ENCODE peak calls at places on chromosomes 3 and 15, in seven cellular contexts. One of them, this sample, is unnamed.

GRCh38 chr15:81400640-81401236 is 26.7 kb upstream of the TMC3 start:
- DNase-seq in WTC11: no peak
- DNase-seq in brain microvascular endothelial cell: peak; percentile 51
- DNase-seq in heart right ventricle: no peak
- DNase-seq in posterior vena cava: no peak
- DNase-seq in hippocampal formation: no peak
- DNase-seq in hypothalamus: no peak
- DNase-seq in this sample: peak; percentile 23

GRCh38 chr3:69178838-69179739 is 56.7 kb upstream of the LMOD3 start:
- DNase-seq in heart right ventricle: no peak
- DNase-seq in hippocampal formation: no peak
- DNase-seq in hypothalamus: no peak
- DNase-seq in brain microvascular endothelial cell: peak; percentile 3
- DNase-seq in posterior vena cava: no peak
- DNase-seq in WTC11: no peak
- DNase-seq in this sample: no peak

GRCh38 chr3:111864821-111865656 is 6.0 kb downstream of the PHLDB2 start:
- DNase-seq in posterior vena cava: no peak
- DNase-seq in brain microvascular endothelial cell: peak; percentile 94
- DNase-seq in WTC11: no peak
- DNase-seq in hypothalamus: no peak
- DNase-seq in hippocampal formation: no peak
- DNase-seq in heart right ventricle: peak; percentile 60
- DNase-seq in this sample: no peak

GRCh38 chr3:69986419-69986818 is 13.1 kb upstream of the SAMMSON start:
- DNase-seq in brain microvascular endothelial cell: no peak
- DNase-seq in WTC11: no peak
- DNase-seq in hypothalamus: no peak
- DNase-seq in posterior vena cava: no peak
- DNase-seq in hippocampal formation: no peak
- DNase-seq in heart right ventricle: no peak
- DNase-seq in this sample: no peak

GRCh38 chr3:38646630-38647029 is 2.9 kb downstream of the SCN5A start:
- DNase-seq in brain microvascular endothelial cell: no peak
- DNase-seq in posterior vena cava: no peak
- DNase-seq in hippocampal formation: no peak
- DNase-seq in WTC11: no peak
- DNase-seq in heart right ventricle: no peak
- DNase-seq in hypothalamus: no peak
- DNase-seq in this sample: no peak

GRCh38 chr15:62108411-62108810 is 41.6 kb downstream of the C2CD4A start:
- DNase-seq in brain microvascular endothelial cell: no peak
- DNase-seq in WTC11: no peak
- DNase-seq in heart right ventricle: no peak
- DNase-seq in posterior vena cava: no peak
- DNase-seq in hippocampal formation: no peak
- DNase-seq in hypothalamus: no peak
- DNase-seq in this sample: no peak

GRCh38 chr3:55069950-55070349 is 142.1 kb upstream of the LRTM1 start:
- DNase-seq in brain microvascular endothelial cell: no peak
- DNase-seq in hippocampal formation: no peak
- DNase-seq in WTC11: no peak
- DNase-seq in heart right ventricle: no peak
- DNase-seq in hypothalamus: no peak
- DNase-seq in posterior vena cava: no peak
- DNase-seq in this sample: no peak

GRCh38 chr3:8836096-8836495 is 66.7 kb upstream of the OXTR start:
- DNase-seq in posterior vena cava: no peak
- DNase-seq in hypothalamus: no peak
- DNase-seq in brain microvascular endothelial cell: no peak
- DNase-seq in hippocampal formation: no peak
- DNase-seq in WTC11: no peak
- DNase-seq in heart right ventricle: no peak
- DNase-seq in this sample: no peak

GRCh38 chr15:41417812-41418211 is 917 bp downstream of the RTF1 start:
- DNase-seq in hippocampal formation: no peak
- DNase-seq in WTC11: no peak
- DNase-seq in hypothalamus: no peak
- DNase-seq in heart right ventricle: no peak
- DNase-seq in posterior vena cava: no peak
- DNase-seq in brain microvascular endothelial cell: no peak
- DNase-seq in this sample: no peak

GRCh38 chr3:15288331-15288726 is 44.1 kb downstream of the SH3BP5 start:
- DNase-seq in WTC11: no peak
- DNase-seq in hippocampal formation: no peak
- DNase-seq in posterior vena cava: peak; percentile 56
- DNase-seq in heart right ventricle: no peak
- DNase-seq in hypothalamus: no peak
- DNase-seq in brain microvascular endothelial cell: no peak
- DNase-seq in this sample: no peak

GRCh38 chr3:170778240-170779217 is 91.5 kb downstream of the RPL22L1 start:
- DNase-seq in hippocampal formation: no peak
- DNase-seq in brain microvascular endothelial cell: no peak
- DNase-seq in WTC11: no peak
- DNase-seq in posterior vena cava: no peak
- DNase-seq in heart right ventricle: no peak
- DNase-seq in hypothalamus: no peak
- DNase-seq in this sample: no peak

GRCh38 chr3:165939141-165939540 is 101.9 kb upstream of the BCHE start:
- DNase-seq in brain microvascular endothelial cell: no peak
- DNase-seq in WTC11: no peak
- DNase-seq in heart right ventricle: no peak
- DNase-seq in hippocampal formation: no peak
- DNase-seq in hypothalamus: no peak
- DNase-seq in posterior vena cava: no peak
- DNase-seq in this sample: no peak

GRCh38 chr3:47512416-47513124 is 942 bp downstream of the ELP6 start:
- DNase-seq in heart right ventricle: peak; percentile 10
- DNase-seq in hippocampal formation: no peak
- DNase-seq in WTC11: no peak
- DNase-seq in brain microvascular endothelial cell: peak; percentile 4
- DNase-seq in posterior vena cava: no peak
- DNase-seq in hypothalamus: no peak
- DNase-seq in this sample: no peak